ENCODE peak calls at places on chromosomes 7 and 10, in ten cellular contexts. I, Y, P, B, R, K, E, Z, S and F are unnamed samples.
A peak's percentile ranks its signal among the peaks of the same experiment; 100 is the strongest.

GRCh38 chr10:63208981-63209380 is 75.9 kb downstream of the NRBF2 start:
- DNase-seq in K (no peak), I (no peak), R (no peak), S (no peak), P (no peak), E (no peak), Z (no peak), B (no peak), Y (no peak), F (no peak)

GRCh38 chr10:43340619-43341018 is 30.8 kb upstream of the FXYD4 start:
- DNase-seq in Z (peak; percentile 89), B (no peak), E (peak; percentile 56), K (no peak), P (peak; percentile 65), I (peak; percentile 61), S (no peak), R (no peak), Y (no peak), F (peak; percentile 76)

GRCh38 chr7:33905389-33906032 is at the start of gene BMPER:
- DNase-seq in R (no peak), S (no peak), P (no peak), B (no peak), K (peak; percentile 73), Z (peak; percentile 36), Y (peak; percentile 73), E (peak; percentile 42), I (peak; percentile 49), F (no peak)

GRCh38 chr7:17706734-17707133 is 233.6 kb downstream of the SNX13 start:
- DNase-seq in S (peak; percentile 31), B (peak; percentile 12), R (no peak), E (peak; percentile 38), K (no peak), P (peak; percentile 65), I (peak; percentile 42), Z (peak; percentile 38), Y (peak; percentile 65), F (no peak)

GRCh38 chr10:96764345-96764744 is 44.0 kb upstream of the PIK3AP1 start:
- DNase-seq in S (no peak), B (no peak), Z (no peak), I (no peak), K (no peak), R (no peak), P (no peak), Y (no peak), E (no peak), F (no peak)

GRCh38 chr7:66642932-66643331 is 14.3 kb downstream of the KCTD7 start:
- DNase-seq in S (no peak), Y (no peak), I (no peak), B (no peak), P (no peak), E (no peak), K (no peak), Z (no peak), R (no peak), F (no peak)

GRCh38 chr10:11951695-11952094 is 90.9 kb downstream of the UPF2 start:
- DNase-seq in K (no peak), R (no peak), E (no peak), Y (no peak), S (no peak), B (no peak), I (no peak), P (no peak), Z (no peak), F (no peak)

GRCh38 chr10:133100706-133101463 is 13.2 kb downstream of the ADGRA1 start:
- DNase-seq in B (no peak), P (no peak), K (no peak), E (no peak), I (peak; percentile 54), S (peak; percentile 71), R (no peak), Z (peak; percentile 37), Y (no peak), F (no peak)

GRCh38 chr7:67440321-67440720 is 443.7 kb downstream of the TYW1 start:
- DNase-seq in B (no peak), R (no peak), E (no peak), S (no peak), Y (no peak), P (no peak), Z (no peak), K (no peak), I (no peak), F (no peak)

GRCh38 chr10:95478935-95479334 is 82.2 kb downstream of the SORBS1 start:
- DNase-seq in B (no peak), E (no peak), I (no peak), S (no peak), K (no peak), R (no peak), Y (no peak), P (no peak), Z (no peak), F (no peak)

GRCh38 chr10:101030492-101031127 is 319 bp downstream of the PDZD7 start:
- DNase-seq in P (no peak), Y (no peak), Z (no peak), I (no peak), K (no peak), S (no peak), B (no peak), E (no peak), R (no peak), F (no peak)
- TF ChIP-seq POLR2AphosphoS5 in P (peak; percentile 69), Y (no peak), Z (no peak), I (no peak), K (no peak), S (no peak), B (no peak), E (no peak), R (no peak), F (no peak)

GRCh38 chr10:69088801-69089501 is 1.0 kb downstream of the SRGN start:
- DNase-seq in Y (no peak), R (no peak), E (no peak), Z (no peak), S (peak; percentile 56), P (no peak), B (peak; percentile 61), I (no peak), K (no peak), F (no peak)
- TF ChIP-seq POLR2A in Y (no peak), R (no peak), E (no peak), Z (no peak), S (peak; percentile 80), P (no peak), B (no peak), I (no peak), K (no peak), F (no peak)

GRCh38 chr7:137998250-137998649 is 3.6 kb downstream of the CREB3L2 start:
- DNase-seq in E (no peak), Y (no peak), Z (no peak), I (no peak), B (no peak), K (no peak), P (no peak), S (no peak), R (no peak), F (no peak)

GRCh38 chr7:137994091-137994688 is 7.7 kb downstream of the CREB3L2 start:
- DNase-seq in R (no peak), Y (no peak), Z (no peak), B (no peak), K (no peak), P (no peak), E (no peak), I (no peak), S (no peak), F (no peak)

GRCh38 chr7:137999496-138000080 is 2.3 kb downstream of the CREB3L2 start:
- DNase-seq in E (no peak), B (no peak), P (no peak), Z (no peak), R (no peak), S (no peak), I (no peak), K (no peak), Y (no peak), F (no peak)

GRCh38 chr7:137996386-137996851 is 5.5 kb downstream of the CREB3L2 start:
- DNase-seq in E (no peak), Z (peak; percentile 39), Y (no peak), S (peak; percentile 62), P (no peak), R (no peak), B (no peak), K (no peak), I (peak; percentile 34), F (no peak)

DNA sequence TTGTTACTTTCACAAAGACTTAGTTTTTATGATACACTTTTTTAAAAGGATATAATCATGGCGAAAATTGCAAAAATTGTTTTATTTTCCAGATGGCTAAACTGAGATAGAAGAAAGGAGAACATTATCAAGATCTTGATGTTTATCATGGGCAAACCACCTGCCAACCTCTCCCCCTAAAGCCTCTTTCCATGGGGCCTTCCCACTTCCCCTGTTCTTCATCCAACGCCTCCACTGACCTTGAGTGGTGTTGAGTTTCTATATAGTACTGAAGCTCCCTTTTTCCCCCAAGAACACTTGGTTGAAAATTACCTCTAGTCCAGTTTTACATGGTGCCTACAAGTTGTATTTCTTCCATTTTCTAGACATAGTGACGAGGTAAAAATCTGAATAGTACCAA is 5.0 kb downstream of the CREB3L2 start:
- DNase-seq in K (no peak), Y (no peak), I (no peak), S (no peak), E (no peak), Z (no peak), B (no peak), P (no peak), R (no peak), F (no peak)
- H3K4me3 ChIP-seq in K (no peak overlapping the region), Y (no peak overlapping the region), I (no peak overlapping the region), S (no peak overlapping the region), E (no peak overlapping the region), Z (no peak overlapping the region), B (peak overlapping the region; percentile 62), P (no peak overlapping the region), R (no peak overlapping the region), F (peak overlapping the region; percentile 37)

GRCh38 chr7:151518105-151518780 is 1.5 kb downstream of the RHEB start:
- DNase-seq in P (no peak), I (peak; percentile 33), Y (peak; percentile 91), Z (peak; percentile 64), S (no peak), B (no peak), E (peak; percentile 45), R (no peak), K (peak; percentile 89), F (peak; percentile 50)
- TF ChIP-seq POLR2AphosphoS5 in P (no peak), I (no peak), Y (peak; percentile 75), Z (no peak), S (no peak), B (peak; percentile 31), E (peak; percentile 35), R (peak; percentile 78), K (no peak), F (no peak)